ENCODE peak calls at places on chromosome 11, in six cellular contexts. E is H7, L is cardiac muscle cell, X is left ventricle myocardium inferior, R is foreskin fibroblast, W is heart right ventricle. O is an unnamed sample.

GRCh38 chr11:8318536-8318935 is 54.9 kb upstream of the LMO1 start:
- DNase-seq in E (peak), W (no peak), R (no peak), L (peak), X (no peak), O (no peak)

GRCh38 chr11:100578966-100579365 is 108.1 kb upstream of the ARHGAP42 start:
- DNase-seq in R (peak), W (no peak), X (no peak), E (peak), L (no peak), O (peak)

GRCh38 chr11:23539556-23539955 is 679.3 kb upstream of the CCDC179 start:
- DNase-seq in L (no peak), X (no peak), W (no peak), R (peak), E (no peak), O (no peak)

GRCh38 chr11:34161812-34162506 is 56.5 kb downstream of the NAT10 start:
- DNase-seq in E (no peak), W (no peak), L (no peak), R (no peak), X (no peak), O (peak)

GRCh38 chr11:101914349-101914736 is 467 bp upstream of the CEP126 start:
- DNase-seq in W (no peak), L (peak), R (peak), X (no peak), E (no peak), O (no peak)

GRCh38 chr11:130146797-130147196 is 12.8 kb upstream of the ST14 start:
- DNase-seq in E (no peak), L (no peak), R (no peak), W (peak), X (no peak), O (no peak)

GRCh38 chr11:123616505-123617198 is 37.8 kb downstream of the SCN3B start:
- DNase-seq in W (peak), E (no peak), X (peak), L (peak), R (peak), O (no peak)

GRCh38 chr11:18768472-18768901 is 23.1 kb downstream of the PTPN5 start:
- DNase-seq in E (no peak), X (no peak), W (no peak), R (no peak), L (no peak), O (no peak)

GRCh38 chr11:131690776-131691557 is 320.6 kb downstream of the NTM start:
- DNase-seq in L (no peak), W (no peak), X (no peak), R (no peak), E (no peak), O (no peak)

GRCh38 chr11:95134491-95134890 is 44.8 kb downstream of the ENDOD1 start:
- DNase-seq in R (peak), X (no peak), L (no peak), W (no peak), E (no peak), O (no peak)

GRCh38 chr11:57776101-57776511 is 14.5 kb downstream of the CTNND1 start:
- DNase-seq in L (peak), W (peak), R (peak), E (no peak), X (peak), O (no peak)

GRCh38 chr11:13644997-13645667 is 23.3 kb upstream of the FAR1 start:
- DNase-seq in E (no peak), L (no peak), X (no peak), W (no peak), R (no peak), O (no peak)

GRCh38 chr11:77734890-77735289 is 85.6 kb downstream of the RSF1 start:
- DNase-seq in L (no peak), E (no peak), W (no peak), X (no peak), R (no peak), O (no peak)

GRCh38 chr11:121928597-121929580 is 187.1 kb downstream of the BLID start:
- DNase-seq in L (peak), E (peak), R (no peak), X (no peak), W (no peak), O (no peak)

DNA sequence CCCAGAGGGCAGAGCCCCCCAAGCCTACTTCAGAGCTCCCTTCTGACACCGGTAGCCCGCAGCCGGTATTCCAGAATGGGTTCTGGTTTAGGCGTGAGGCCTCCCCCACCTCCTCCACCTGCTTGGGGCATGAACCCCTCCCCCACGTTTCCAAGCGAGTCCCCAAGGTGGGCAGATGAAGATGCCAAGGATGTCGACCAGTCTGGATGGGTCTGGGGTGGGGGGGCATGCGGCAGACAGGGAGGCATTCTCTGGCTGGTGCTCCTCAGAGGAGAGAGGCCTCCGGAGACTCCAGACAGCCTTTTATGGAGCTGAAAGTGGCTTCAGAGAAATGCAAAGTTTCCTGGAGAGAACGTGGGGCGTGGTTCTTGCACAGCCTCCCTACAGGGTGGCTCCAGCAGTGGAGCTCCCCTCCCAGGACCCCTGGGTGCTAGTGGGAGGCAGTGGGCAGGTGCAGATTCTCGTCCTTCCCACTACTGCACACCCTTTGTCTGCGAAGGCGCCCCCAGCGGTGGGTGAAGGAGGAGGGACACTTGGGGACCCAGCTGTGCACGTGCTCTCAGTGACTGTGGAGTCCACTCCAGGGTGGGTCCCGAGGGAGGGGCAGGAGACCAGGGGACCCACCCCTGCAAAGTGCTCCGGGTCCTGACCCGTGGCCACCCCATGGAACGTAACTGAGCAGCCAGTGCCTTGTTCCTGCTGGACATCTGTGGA is 4.2 kb downstream of the CCND1 start:
- DNase-seq in E (no peak), R (no peak), X (no peak), L (no peak), W (no peak), O (no peak)
- H3K4me3 ChIP-seq in E (no peak), R (peak), X (peak), L (no peak), W (no peak), O (no peak)

GRCh38 chr11:67270256-67271211 is 4.3 kb downstream of the GRK2 start:
- DNase-seq in L (no peak), X (no peak), W (peak), E (peak), R (peak), O (peak)
- H3K4me3 ChIP-seq in L (no peak), X (peak), W (peak), E (no peak), R (peak), O (peak)

DNA sequence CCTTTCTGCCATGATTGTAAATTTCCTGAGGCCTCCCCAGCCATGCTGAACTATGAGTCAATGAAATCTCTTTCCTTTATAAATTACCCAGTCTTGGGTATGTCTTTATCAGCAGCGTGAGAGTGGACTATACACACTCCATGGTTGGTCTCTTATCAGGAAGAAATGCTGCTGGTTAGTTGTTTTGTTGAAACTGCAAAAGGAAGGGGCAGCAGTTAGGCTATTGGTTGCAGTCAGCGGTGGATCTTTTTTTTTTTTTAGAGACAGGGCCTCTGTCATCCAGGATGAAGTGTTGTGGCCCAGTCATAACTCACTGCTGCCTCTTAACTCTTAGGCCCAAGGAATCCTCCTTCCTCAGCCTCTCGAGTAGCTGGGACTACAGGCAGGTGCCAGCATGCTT is 51.7 kb downstream of the HSD17B12 start:
- DNase-seq in X (no peak), E (no peak), R (no peak), L (no peak), W (no peak), O (no peak)
- H3K4me3 ChIP-seq in X (no peak), E (no peak), R (no peak), L (no peak), W (no peak), O (no peak)

GRCh38 chr11:61891331-61892084 is at the start of gene FADS3:
- DNase-seq in R (peak), E (peak), X (peak), W (peak), L (peak), O (no peak)
- H3K4me3 ChIP-seq in R (peak), E (peak), X (peak), W (peak), L (peak), O (peak)

DNA sequence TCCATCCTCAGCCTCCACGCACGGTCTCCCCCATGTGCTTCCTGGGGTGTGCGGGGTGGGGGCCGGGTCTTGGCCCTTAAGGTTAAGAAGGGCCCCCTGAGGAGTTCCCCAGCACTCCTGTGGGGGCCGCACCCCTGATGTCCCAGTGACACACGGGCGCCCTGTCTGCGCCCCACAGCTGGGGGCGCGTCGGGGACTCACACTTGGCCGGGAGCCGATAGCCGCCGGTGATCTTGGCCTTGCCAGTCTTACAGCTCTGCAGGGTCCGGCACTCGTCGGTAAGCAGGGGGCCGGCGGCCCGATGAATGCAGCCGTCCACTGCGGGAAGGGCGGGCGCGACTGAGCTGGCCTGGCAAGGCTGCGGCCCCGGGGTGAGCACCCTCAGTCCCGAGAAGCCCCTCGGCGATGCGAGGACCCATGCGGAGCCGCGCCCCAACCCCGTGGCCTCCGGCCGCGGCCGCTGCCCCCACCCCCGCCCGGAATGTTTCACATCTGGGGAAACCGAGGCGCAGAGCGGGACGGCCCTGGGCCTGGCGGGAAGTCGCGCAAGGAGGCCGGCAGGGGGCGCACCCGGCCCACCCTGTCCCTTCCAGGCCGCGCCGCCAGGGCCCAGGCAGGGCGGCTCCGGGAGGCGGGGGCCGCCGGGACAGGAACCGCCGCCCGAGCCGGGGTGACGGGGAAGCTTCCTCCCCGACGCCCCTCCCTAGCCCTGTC is 13.9 kb downstream of the OTUB1 start:
- DNase-seq in L (peak), X (peak), W (peak), R (peak), E (peak), O (no peak)
- H3K4me3 ChIP-seq in L (peak), X (peak), W (peak), R (peak), E (peak), O (no peak)